ENCODE peak calls at places on chromosome 21, in four cellular contexts. B, G, L and C are unnamed samples.

GRCh38 chr21:14383596-14384210 is 757 bp upstream of the HSPA13 start:
- DNase-seq in G (no peak), B (peak), L (no peak), C (peak)

GRCh38 chr21:46161180-46161799 is 5.9 kb upstream of the FTCD start:
- DNase-seq in B (no peak), G (no peak), L (no peak), C (no peak)

GRCh38 chr21:37914211-37914900 is 1.9 kb downstream of the KCNJ6 start:
- DNase-seq in L (no peak), B (peak), G (peak), C (peak)

GRCh38 chr21:43681650-43682049 is 22.3 kb downstream of the RRP1B start:
- DNase-seq in L (no peak), B (peak), G (no peak), C (no peak)

GRCh38 chr21:41913230-41913629 is 34.1 kb upstream of the PRDM15 start:
- DNase-seq in B (no peak), L (no peak), G (no peak), C (no peak)

GRCh38 chr21:42195378-42196031 is 23.4 kb upstream of the ABCG1 start:
- DNase-seq in B (no peak), L (no peak), G (no peak), C (no peak)

GRCh38 chr21:44737706-44738354 is 26.5 kb upstream of the TSPEAR start:
- DNase-seq in B (peak), L (no peak), G (no peak), C (peak)

GRCh38 chr21:42594616-42595280 is 58.7 kb upstream of the PDE9A start:
- DNase-seq in G (no peak), B (no peak), L (no peak), C (no peak)

GRCh38 chr21:29149771-29150425 is 19.5 kb downstream of the MAP3K7CL start:
- DNase-seq in L (no peak), B (peak), G (no peak), C (peak)

GRCh38 chr21:46226146-46226545 is 2.4 kb downstream of the LSS start:
- DNase-seq in G (no peak), B (no peak), L (no peak), C (no peak)

GRCh38 chr21:44602474-44602871 is 2.1 kb downstream of the KRTAP10-7 start:
- DNase-seq in L (no peak), G (no peak), B (no peak), C (no peak)

GRCh38 chr21:46562472-46562871 is 42.4 kb downstream of the S100B start:
- DNase-seq in L (no peak), G (no peak), B (no peak), C (no peak)

GRCh38 chr21:17343055-17343454 is 169.8 kb upstream of the CXADR start:
- DNase-seq in G (no peak), B (peak), L (no peak), C (peak)

GRCh38 chr21:28429161-28429560 is 563.5 kb downstream of the LTN1 start:
- DNase-seq in G (no peak), L (no peak), B (no peak), C (no peak)

GRCh38 chr21:27806261-27806660 is 839.4 kb upstream of the ADAMTS5 start:
- DNase-seq in B (no peak), G (no peak), L (no peak), C (no peak)

GRCh38 chr21:22791986-22792560 is 1793.9 kb downstream of the NCAM2 start:
- DNase-seq in G (peak), L (peak), B (peak), C (peak)

GRCh38 chr21:29423521-29423920 is 124.8 kb downstream of the BACH1 start:
- DNase-seq in L (no peak), B (no peak), G (no peak), C (no peak)

GRCh38 chr21:15558884-15559283 is 170.9 kb upstream of the USP25 start:
- DNase-seq in G (no peak), L (no peak), B (no peak), C (no peak)

GRCh38 chr21:42348762-42349161 is 2.0 kb downstream of the TFF2 start:
- DNase-seq in B (no peak), G (no peak), L (no peak), C (no peak)

GRCh38 chr21:15752763-15753407 is 23.1 kb downstream of the USP25 start:
- DNase-seq in G (no peak), L (no peak), B (no peak), C (no peak)

GRCh38 chr21:37767984-37768383 is 148.3 kb downstream of the KCNJ6 start:
- DNase-seq in G (no peak), L (no peak), B (peak), C (peak)

GRCh38 chr21:31184462-31184861 is 146.2 kb upstream of the KRTAP19-8 start:
- DNase-seq in L (no peak), G (no peak), B (no peak), C (no peak)

GRCh38 chr21:34667761-34668160 is 1.0 kb upstream of the CLIC6 start:
- DNase-seq in L (no peak), G (no peak), B (no peak), C (no peak)

GRCh38 chr21:28516996-28517592 is 475.6 kb downstream of the LTN1 start:
- DNase-seq in L (peak), B (peak), G (peak), C (peak)